ENCODE peak calls at places on chromosomes 16 and 17, in five cellular contexts. One of them, this sample, is unnamed.
A peak's percentile ranks its signal among the peaks of the same experiment; 100 is the strongest.

GRCh38 chr17:67265620-67266019 is 20.6 kb upstream of the HELZ start:
- DNase-seq in progenitor cell of endocrine pancreas: no peak
- DNase-seq in RWPE1: no peak
- DNase-seq in right atrium auricular region: no peak
- DNase-seq in lower lobe of right lung: no peak
- DNase-seq in this sample: no peak

GRCh38 chr16:68423771-68424170 is 24.5 kb downstream of the SMPD3 start:
- DNase-seq in RWPE1: no peak
- DNase-seq in lower lobe of right lung: no peak
- DNase-seq in progenitor cell of endocrine pancreas: no peak
- DNase-seq in right atrium auricular region: no peak
- DNase-seq in this sample: no peak

GRCh38 chr16:47907109-47907508 is 248.7 kb downstream of the ABCC12 start:
- DNase-seq in right atrium auricular region: no peak
- DNase-seq in RWPE1: no peak
- DNase-seq in progenitor cell of endocrine pancreas: no peak
- DNase-seq in lower lobe of right lung: no peak
- DNase-seq in this sample: no peak

GRCh38 chr17:31511583-31511982 is 120.1 kb downstream of the RAB11FIP4 start:
- DNase-seq in progenitor cell of endocrine pancreas: no peak
- DNase-seq in lower lobe of right lung: no peak
- DNase-seq in right atrium auricular region: no peak
- DNase-seq in RWPE1: no peak
- DNase-seq in this sample: no peak

GRCh38 chr16:23595246-23595950 is 718 bp downstream of the NDUFAB1 start:
- DNase-seq in lower lobe of right lung: no peak
- DNase-seq in right atrium auricular region: no peak
- DNase-seq in RWPE1: no peak
- DNase-seq in progenitor cell of endocrine pancreas: no peak
- DNase-seq in this sample: peak; percentile 5

GRCh38 chr17:40251576-40251975 is 32.5 kb downstream of the WIPF2 start:
- DNase-seq in RWPE1: peak; percentile 58
- DNase-seq in lower lobe of right lung: no peak
- DNase-seq in right atrium auricular region: no peak
- DNase-seq in progenitor cell of endocrine pancreas: no peak
- DNase-seq in this sample: no peak

GRCh38 chr16:72787519-72788268 is 260.2 kb downstream of the ZFHX3 start:
- DNase-seq in lower lobe of right lung: peak; percentile 81
- DNase-seq in progenitor cell of endocrine pancreas: peak; percentile 43
- DNase-seq in RWPE1: peak; percentile 74
- DNase-seq in right atrium auricular region: peak; percentile 85
- DNase-seq in this sample: peak; percentile 84

GRCh38 chr17:42399948-42400843 is 12.0 kb upstream of the STAT3 start:
- DNase-seq in progenitor cell of endocrine pancreas: no peak
- DNase-seq in lower lobe of right lung: no peak
- DNase-seq in RWPE1: no peak
- DNase-seq in right atrium auricular region: no peak
- DNase-seq in this sample: no peak

GRCh38 chr16:57698812-57699405 is 4.3 kb downstream of the DRC7 start:
- DNase-seq in right atrium auricular region: no peak
- DNase-seq in lower lobe of right lung: no peak
- DNase-seq in RWPE1: no peak
- DNase-seq in progenitor cell of endocrine pancreas: no peak
- DNase-seq in this sample: no peak

GRCh38 chr16:22370038-22370541 is 4.3 kb downstream of the CDR2 start:
- DNase-seq in RWPE1: no peak
- DNase-seq in right atrium auricular region: no peak
- DNase-seq in progenitor cell of endocrine pancreas: no peak
- DNase-seq in lower lobe of right lung: no peak
- DNase-seq in this sample: no peak

GRCh38 chr17:7816926-7817642 is 16.9 kb upstream of the KDM6B start:
- DNase-seq in RWPE1: no peak
- DNase-seq in progenitor cell of endocrine pancreas: no peak
- DNase-seq in right atrium auricular region: no peak
- DNase-seq in lower lobe of right lung: no peak
- DNase-seq in this sample: no peak

GRCh38 chr17:80036715-80037477 is 454 bp downstream of the CCDC40 start:
- DNase-seq in RWPE1: no peak
- DNase-seq in right atrium auricular region: no peak
- DNase-seq in progenitor cell of endocrine pancreas: peak; percentile 53
- DNase-seq in lower lobe of right lung: peak; percentile 64
- DNase-seq in this sample: peak; percentile 33

GRCh38 chr16:27460663-27461482 is 58.9 kb downstream of the IL21R start:
- DNase-seq in progenitor cell of endocrine pancreas: no peak
- DNase-seq in RWPE1: no peak
- DNase-seq in right atrium auricular region: no peak
- DNase-seq in lower lobe of right lung: no peak
- DNase-seq in this sample: no peak

GRCh38 chr17:19780846-19781245 is 32.7 kb upstream of the ALDH3A1 start:
- DNase-seq in right atrium auricular region: no peak
- DNase-seq in RWPE1: no peak
- DNase-seq in lower lobe of right lung: no peak
- DNase-seq in progenitor cell of endocrine pancreas: no peak
- DNase-seq in this sample: no peak

GRCh38 chr17:19787733-19788357 is 39.7 kb upstream of the ALDH3A1 start:
- DNase-seq in right atrium auricular region: no peak
- DNase-seq in RWPE1: no peak
- DNase-seq in progenitor cell of endocrine pancreas: no peak
- DNase-seq in lower lobe of right lung: no peak
- DNase-seq in this sample: no peak

GRCh38 chr17:19781488-19782458 is 33.7 kb upstream of the ALDH3A1 start:
- DNase-seq in RWPE1: no peak
- DNase-seq in progenitor cell of endocrine pancreas: no peak
- DNase-seq in right atrium auricular region: no peak
- DNase-seq in lower lobe of right lung: no peak
- DNase-seq in this sample: no peak

GRCh38 chr17:19785854-19786253 is 37.8 kb upstream of the ALDH3A1 start:
- DNase-seq in lower lobe of right lung: no peak
- DNase-seq in RWPE1: no peak
- DNase-seq in progenitor cell of endocrine pancreas: no peak
- DNase-seq in right atrium auricular region: no peak
- DNase-seq in this sample: no peak
- TF ChIP-seq CTCF in lower lobe of right lung: no peak
- TF ChIP-seq CTCF in RWPE1: no peak
- TF ChIP-seq CTCF in progenitor cell of endocrine pancreas: no peak
- TF ChIP-seq CTCF in right atrium auricular region: no peak
- TF ChIP-seq CTCF in this sample: no peak

GRCh38 chr16:46688657-46689491 is at the start of gene VPS35:
- DNase-seq in RWPE1: peak; percentile 98
- DNase-seq in right atrium auricular region: peak; percentile 100
- DNase-seq in progenitor cell of endocrine pancreas: peak; percentile 100
- DNase-seq in lower lobe of right lung: peak; percentile 100
- DNase-seq in this sample: peak; percentile 100
- TF ChIP-seq CTCF in RWPE1: peak; percentile 58
- TF ChIP-seq CTCF in right atrium auricular region: no peak
- TF ChIP-seq CTCF in progenitor cell of endocrine pancreas: no peak
- TF ChIP-seq CTCF in lower lobe of right lung: peak; percentile 22
- TF ChIP-seq CTCF in this sample: peak; percentile 9

GRCh38 chr17:49798738-49799137 is 10.3 kb downstream of the KAT7 start:
- DNase-seq in lower lobe of right lung: no peak
- DNase-seq in progenitor cell of endocrine pancreas: no peak
- DNase-seq in right atrium auricular region: no peak
- DNase-seq in RWPE1: no peak
- DNase-seq in this sample: no peak

GRCh38 chr17:49798182-49798581 is 9.7 kb downstream of the KAT7 start:
- DNase-seq in progenitor cell of endocrine pancreas: no peak
- DNase-seq in RWPE1: no peak
- DNase-seq in lower lobe of right lung: no peak
- DNase-seq in right atrium auricular region: no peak
- DNase-seq in this sample: peak; percentile 16

GRCh38 chr17:49793309-49793708 is 4.8 kb downstream of the KAT7 start:
- DNase-seq in progenitor cell of endocrine pancreas: no peak
- DNase-seq in right atrium auricular region: no peak
- DNase-seq in lower lobe of right lung: no peak
- DNase-seq in RWPE1: no peak
- DNase-seq in this sample: no peak

GRCh38 chr17:49795372-49795771 is 6.9 kb downstream of the KAT7 start:
- DNase-seq in lower lobe of right lung: no peak
- DNase-seq in right atrium auricular region: no peak
- DNase-seq in progenitor cell of endocrine pancreas: no peak
- DNase-seq in RWPE1: no peak
- DNase-seq in this sample: peak; percentile 36
- TF ChIP-seq CTCF in lower lobe of right lung: no peak
- TF ChIP-seq CTCF in right atrium auricular region: no peak
- TF ChIP-seq CTCF in progenitor cell of endocrine pancreas: no peak
- TF ChIP-seq CTCF in RWPE1: no peak
- TF ChIP-seq CTCF in this sample: no peak

DNA sequence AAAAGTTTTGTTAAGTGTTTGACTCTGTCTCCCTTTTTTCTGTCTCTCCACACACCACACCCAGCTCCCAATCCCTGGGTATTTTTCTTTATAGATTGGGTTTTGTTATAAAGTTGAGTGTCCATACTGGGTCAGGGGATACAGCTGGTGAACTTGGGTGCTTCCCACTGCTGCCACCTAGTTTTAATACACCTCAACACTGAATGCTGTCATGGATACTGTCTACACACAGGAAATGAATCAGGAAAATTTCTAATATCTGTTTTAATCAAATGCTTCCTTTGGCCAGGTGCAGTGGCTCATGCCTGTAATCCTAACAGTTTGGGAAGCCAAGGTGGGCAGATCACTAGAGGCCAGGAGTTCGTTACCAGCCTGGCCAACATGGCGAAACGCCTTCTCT is 5.3 kb upstream of the TAOK1 start:
- DNase-seq in RWPE1: peak; percentile 16
- DNase-seq in right atrium auricular region: no peak
- DNase-seq in lower lobe of right lung: no peak
- DNase-seq in progenitor cell of endocrine pancreas: no peak
- DNase-seq in this sample: no peak
- TF ChIP-seq CTCF in RWPE1: no peak
- TF ChIP-seq CTCF in right atrium auricular region: no peak
- TF ChIP-seq CTCF in lower lobe of right lung: no peak
- TF ChIP-seq CTCF in progenitor cell of endocrine pancreas: no peak
- TF ChIP-seq CTCF in this sample: no peak

DNA sequence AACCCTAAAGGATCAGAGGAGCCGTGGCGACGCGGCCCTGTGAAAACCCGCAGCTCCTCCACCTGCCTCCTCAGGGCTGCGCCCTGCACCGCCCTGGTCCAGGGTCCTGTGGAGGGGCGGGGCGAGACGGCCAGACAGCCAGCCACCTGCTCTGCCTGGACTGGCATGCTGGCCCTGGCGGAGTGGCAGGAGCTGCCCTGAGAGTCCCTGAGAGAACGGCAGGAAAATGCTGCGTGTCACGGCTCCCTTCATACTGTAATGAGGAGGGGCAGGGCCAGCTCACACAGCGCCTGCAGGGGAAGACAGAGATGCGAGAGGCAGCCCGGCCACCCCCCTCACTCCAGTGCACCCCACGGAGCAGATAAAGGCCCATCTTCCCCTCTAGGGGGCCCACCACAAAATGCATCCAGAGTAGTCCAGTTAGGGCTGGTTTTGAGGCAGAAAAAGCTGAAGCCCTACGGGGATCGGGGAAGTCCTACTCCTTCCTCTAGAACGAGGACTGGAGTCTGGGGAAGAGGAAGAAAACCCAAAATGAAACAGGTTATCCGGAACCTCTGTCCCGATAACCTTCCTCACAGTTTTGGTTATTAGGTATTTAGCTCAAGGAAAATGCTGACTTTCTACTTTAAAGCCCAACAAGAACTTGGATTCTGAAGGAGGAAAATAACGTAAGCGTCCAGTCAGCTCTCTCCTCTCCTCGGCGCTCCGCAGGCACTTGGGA is 97.6 kb upstream of the DNAH17 start:
- DNase-seq in RWPE1: no peak
- DNase-seq in right atrium auricular region: no peak
- DNase-seq in lower lobe of right lung: no peak
- DNase-seq in progenitor cell of endocrine pancreas: no peak
- DNase-seq in this sample: no peak
- TF ChIP-seq CTCF in RWPE1: no peak
- TF ChIP-seq CTCF in right atrium auricular region: no peak
- TF ChIP-seq CTCF in lower lobe of right lung: no peak
- TF ChIP-seq CTCF in progenitor cell of endocrine pancreas: no peak
- TF ChIP-seq CTCF in this sample: no peak

GRCh38 chr17:1709971-1710806 is at the start of gene TLCD2:
- DNase-seq in right atrium auricular region: peak; percentile 84
- DNase-seq in lower lobe of right lung: peak; percentile 84
- DNase-seq in RWPE1: peak; percentile 77
- DNase-seq in progenitor cell of endocrine pancreas: peak; percentile 46
- DNase-seq in this sample: no peak
- TF ChIP-seq CTCF in right atrium auricular region: no peak
- TF ChIP-seq CTCF in lower lobe of right lung: no peak
- TF ChIP-seq CTCF in RWPE1: no peak
- TF ChIP-seq CTCF in progenitor cell of endocrine pancreas: no peak
- TF ChIP-seq CTCF in this sample: no peak

DNA sequence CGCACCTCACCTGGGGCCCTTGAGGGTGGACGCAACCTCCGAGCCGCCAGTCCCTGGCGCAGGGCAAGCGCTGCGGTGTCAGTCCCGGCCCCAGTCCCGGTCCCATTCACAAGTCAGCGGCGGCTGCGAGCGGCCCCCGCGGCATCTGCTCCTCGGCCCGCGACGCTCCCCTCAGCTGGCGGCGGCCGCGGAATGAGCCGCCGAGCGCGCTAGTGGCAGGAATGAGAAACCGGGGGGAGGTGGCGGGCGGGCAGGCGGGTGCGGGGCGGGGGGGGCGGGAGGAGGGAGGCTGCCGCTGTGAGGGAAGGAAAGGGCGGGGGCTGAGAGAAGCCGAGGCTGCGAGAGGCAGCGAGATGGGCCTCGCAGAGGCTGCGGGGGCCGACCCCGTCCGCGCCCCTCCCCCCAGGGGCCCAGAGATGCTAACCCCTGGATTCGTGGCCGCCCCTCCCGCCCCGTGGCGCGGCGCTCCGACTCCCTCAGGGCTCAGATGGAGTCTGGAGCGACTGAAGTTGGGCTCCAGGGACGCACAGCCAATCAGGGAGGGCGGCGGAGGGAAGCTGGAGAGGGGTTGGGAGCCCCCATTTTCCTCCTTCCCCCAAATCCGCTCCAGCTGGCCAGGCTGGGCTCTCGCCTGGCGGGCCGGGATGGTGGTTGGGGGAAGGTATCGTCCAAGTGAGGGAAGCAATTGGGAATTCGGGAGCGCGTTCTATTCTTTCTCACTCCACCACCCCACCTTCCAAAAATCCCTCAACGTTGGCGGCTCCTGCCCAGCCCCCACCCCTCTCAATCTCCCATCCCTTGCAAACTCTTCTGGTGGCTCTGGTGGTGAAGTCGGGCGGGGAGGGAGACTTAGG is at the start of gene CDH11:
- DNase-seq in right atrium auricular region: no peak
- DNase-seq in RWPE1: peak; percentile 50
- DNase-seq in lower lobe of right lung: peak; percentile 46
- DNase-seq in progenitor cell of endocrine pancreas: peak; percentile 29
- DNase-seq in this sample: no peak
- TF ChIP-seq CTCF in right atrium auricular region: peak; percentile 64
- TF ChIP-seq CTCF in RWPE1: peak; percentile 49
- TF ChIP-seq CTCF in lower lobe of right lung: peak; percentile 5
- TF ChIP-seq CTCF in progenitor cell of endocrine pancreas: peak; percentile 38
- TF ChIP-seq CTCF in this sample: no peak

This sample was measured in activated CD8-positive, alpha-beta T cell treated with anti-CD3 and anti-CD28 coated beads for 36 hours.